ENCODE peak calls at places on chromosomes 11 and 22, in seven cellular contexts. B, O, F, V, J, U and Q are unnamed samples.

GRCh38 chr11:20125927-20126326 is 34.3 kb downstream of the DBX1 start:
- DNase-seq in B (no peak), O (no peak), F (no peak), V (no peak), J (no peak), U (peak), Q (no peak)

GRCh38 chr22:31496735-31497146 is 405 bp downstream of the SFI1 start:
- DNase-seq in B (no peak), O (no peak), F (no peak), V (no peak), J (peak), U (no peak), Q (no peak)

GRCh38 chr11:46338988-46339666 is 8.1 kb upstream of the DGKZ start:
- DNase-seq in B (no peak), O (no peak), F (no peak), V (no peak), J (no peak), U (no peak), Q (no peak)

GRCh38 chr11:68727783-68728182 is 23.5 kb downstream of the TESMIN start:
- DNase-seq in B (no peak), O (no peak), F (no peak), V (no peak), J (no peak), U (no peak), Q (no peak)

GRCh38 chr11:64598797-64599697 is 8.0 kb downstream of the SLC22A12 start:
- DNase-seq in B (no peak), O (no peak), F (no peak), V (no peak), J (no peak), U (no peak), Q (no peak)

GRCh38 chr11:68437927-68438657 is 22.5 kb upstream of the PPP6R3 start:
- DNase-seq in B (no peak), O (no peak), F (no peak), V (no peak), J (no peak), U (no peak), Q (no peak)

GRCh38 chr11:32334822-32335221 is 100.5 kb downstream of the WT1 start:
- DNase-seq in B (no peak), O (no peak), F (no peak), V (no peak), J (no peak), U (no peak), Q (no peak)

GRCh38 chr11:120500414-120500936 is 11.1 kb upstream of the GRIK4 start:
- DNase-seq in B (no peak), O (no peak), F (no peak), V (no peak), J (no peak), U (no peak), Q (no peak)

GRCh38 chr22:36522662-36523061 is 6.3 kb downstream of the EIF3D start:
- DNase-seq in B (no peak), O (no peak), F (no peak), V (no peak), J (no peak), U (no peak), Q (no peak)

GRCh38 chr11:85137597-85137996 is 489.5 kb downstream of the DLG2 start:
- DNase-seq in B (no peak), O (no peak), F (no peak), V (no peak), J (no peak), U (no peak), Q (no peak)

GRCh38 chr11:58334708-58335107 is 24.2 kb downstream of the OR5B17 start:
- DNase-seq in B (no peak), O (no peak), F (no peak), V (no peak), J (no peak), U (peak), Q (peak)

GRCh38 chr11:62502030-62502730 is 44.4 kb downstream of the AHNAK start:
- DNase-seq in B (no peak), O (no peak), F (no peak), V (no peak), J (no peak), U (no peak), Q (no peak)

GRCh38 chr22:49411236-49411635 is 416.4 kb downstream of the BRD1 start:
- DNase-seq in B (no peak), O (no peak), F (no peak), V (no peak), J (no peak), U (no peak), Q (no peak)

GRCh38 chr11:112652786-112653390 is 308.3 kb upstream of the NCAM1 start:
- DNase-seq in B (no peak), O (no peak), F (peak), V (no peak), J (no peak), U (no peak), Q (peak)

GRCh38 chr22:50506611-50507420 is 686 bp downstream of the LMF2 start:
- DNase-seq in B (no peak), O (no peak), F (no peak), V (no peak), J (no peak), U (no peak), Q (no peak)

GRCh38 chr11:68855205-68855978 is 13.7 kb upstream of the CPT1A start:
- DNase-seq in B (no peak), O (no peak), F (no peak), V (no peak), J (no peak), U (no peak), Q (no peak)

GRCh38 chr11:44484211-44484610 is 81.3 kb upstream of the CD82 start:
- DNase-seq in B (peak), O (peak), F (no peak), V (no peak), J (peak), U (no peak), Q (no peak)

GRCh38 chr22:27137809-27138400 is 480.5 kb downstream of the MIAT start:
- DNase-seq in B (no peak), O (peak), F (no peak), V (no peak), J (no peak), U (no peak), Q (no peak)

GRCh38 chr22:32331236-32331917 is 26.3 kb upstream of the RFPL3 start:
- DNase-seq in B (no peak), O (no peak), F (no peak), V (peak), J (no peak), U (no peak), Q (no peak)

GRCh38 chr11:65613091-65613928 is 711 bp downstream of the MAP3K11 start:
- DNase-seq in B (no peak), O (no peak), F (no peak), V (peak), J (peak), U (no peak), Q (no peak)

GRCh38 chr11:85779956-85780640 is 30.8 kb downstream of the SYTL2 start:
- DNase-seq in B (no peak), O (no peak), F (no peak), V (no peak), J (no peak), U (no peak), Q (no peak)

GRCh38 chr11:64340671-64341335 is 799 bp downstream of the CCDC88B start:
- DNase-seq in B (peak), O (peak), F (no peak), V (peak), J (peak), U (no peak), Q (no peak)

GRCh38 chr11:71060358-71060757 is 192.0 kb downstream of the SHANK2 start:
- DNase-seq in B (no peak), O (no peak), F (no peak), V (no peak), J (no peak), U (no peak), Q (no peak)

GRCh38 chr11:71064183-71064582 is 188.2 kb downstream of the SHANK2 start:
- DNase-seq in B (no peak), O (no peak), F (no peak), V (no peak), J (no peak), U (no peak), Q (no peak)

GRCh38 chr11:71063129-71063528 is 189.2 kb downstream of the SHANK2 start:
- DNase-seq in B (no peak), O (no peak), F (no peak), V (no peak), J (no peak), U (no peak), Q (no peak)

GRCh38 chr11:71059662-71060061 is 192.7 kb downstream of the SHANK2 start:
- DNase-seq in B (no peak), O (no peak), F (no peak), V (no peak), J (no peak), U (no peak), Q (no peak)

DNA sequence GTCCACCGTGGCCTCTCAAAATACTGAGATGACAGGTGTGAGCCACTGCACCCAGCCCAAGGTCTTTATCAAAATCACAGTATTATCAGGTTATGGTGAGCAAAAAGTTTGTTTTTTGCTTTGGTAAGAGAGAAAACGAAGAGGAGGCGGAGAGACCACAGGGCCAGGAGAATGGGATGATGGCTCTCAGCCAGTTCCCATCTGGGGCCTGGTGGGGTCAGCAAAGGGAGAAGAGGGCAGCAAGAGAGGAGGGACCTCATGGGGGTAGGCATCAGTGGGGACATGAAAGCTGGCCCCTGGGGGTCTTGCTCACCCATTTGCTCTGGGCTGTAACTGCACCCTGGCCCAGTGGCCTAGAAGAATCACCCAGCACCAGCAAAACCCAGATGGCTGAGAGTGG is 190.2 kb downstream of the SHANK2 start:
- DNase-seq in B (no peak), O (peak), F (no peak), V (no peak), J (no peak), U (no peak), Q (no peak)
- TF ChIP-seq CTCF in B (no peak), O (peak), F (no peak), V (no peak), J (peak), U (no peak), Q (no peak)

DNA sequence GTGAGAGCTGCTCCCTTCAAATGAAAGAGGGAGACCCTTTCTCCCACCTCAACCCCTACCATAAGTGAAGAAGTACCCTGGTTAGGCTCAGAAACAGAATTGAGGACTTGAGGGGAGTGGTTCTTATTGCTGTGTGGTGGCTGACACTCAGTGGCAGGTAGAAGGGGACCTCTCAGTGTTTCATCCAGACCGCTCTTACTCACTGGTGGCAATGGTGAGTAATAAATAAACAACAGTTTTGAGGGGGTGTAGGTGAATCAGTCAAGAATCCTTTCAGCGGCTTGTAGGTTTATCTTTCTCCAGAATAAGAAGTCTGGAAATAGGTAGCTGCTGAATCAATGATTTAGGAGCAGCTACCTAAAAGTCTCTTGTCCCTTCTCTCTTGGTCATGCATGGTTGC is 403.4 kb upstream of the B3GAT1 start:
- DNase-seq in B (no peak), O (no peak), F (no peak), V (no peak), J (no peak), U (no peak), Q (no peak)
- TF ChIP-seq CTCF in B (no peak), O (no peak), F (no peak), V (no peak), J (no peak), U (no peak), Q (no peak)

DNA sequence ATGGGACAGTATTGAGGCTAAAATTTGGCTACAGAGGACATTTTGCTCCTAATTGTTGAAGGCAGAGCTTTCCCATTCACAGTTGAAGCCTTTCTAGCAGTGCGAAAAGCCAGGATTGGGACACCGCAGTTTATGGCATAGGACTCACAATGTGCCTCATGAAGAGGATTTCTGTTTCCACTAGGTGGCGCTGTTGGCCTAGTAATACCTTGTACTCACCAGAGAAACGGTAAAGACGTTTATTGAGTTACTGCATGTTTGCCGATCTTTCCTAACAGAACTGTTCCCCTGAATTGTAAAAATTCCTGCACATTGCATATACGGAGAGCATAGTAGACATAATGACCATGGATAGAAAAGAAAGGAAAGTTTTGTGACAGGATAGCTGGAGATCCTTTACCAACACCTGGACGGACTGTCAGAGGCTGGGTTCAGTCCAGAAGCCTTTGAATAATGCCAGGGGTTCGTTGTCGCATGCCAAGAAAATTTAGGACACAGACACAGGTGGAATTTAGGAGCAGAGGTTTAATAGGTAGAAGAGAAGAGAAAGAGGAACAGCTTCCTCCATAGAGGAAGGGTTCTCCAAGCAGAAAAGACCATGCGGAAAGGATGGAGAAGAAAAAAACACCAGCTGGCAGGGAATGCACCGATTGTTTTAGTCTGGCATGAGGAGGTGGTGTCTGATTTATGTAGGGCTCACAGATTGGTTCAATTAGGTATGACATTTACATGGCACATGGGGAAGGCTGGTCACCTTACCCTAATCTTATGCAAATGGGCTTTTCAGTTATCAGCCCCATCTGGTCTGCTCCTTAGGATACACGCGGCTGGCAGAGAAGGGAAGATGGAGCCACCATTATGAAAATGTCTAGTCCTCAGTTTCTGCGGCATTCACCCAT is 10.8 kb upstream of the OR51D1 start:
- DNase-seq in B (peak), O (peak), F (peak), V (peak), J (peak), U (peak), Q (peak)
- TF ChIP-seq CTCF in B (peak), O (peak), F (peak), V (peak), J (peak), U (peak), Q (peak)

GRCh38 chr11:14566331-14567063 is 46.3 kb upstream of the PSMA1 start:
- DNase-seq in B (no peak), O (no peak), F (no peak), V (no peak), J (no peak), U (no peak), Q (no peak)
- TF ChIP-seq CTCF in B (no peak), O (no peak), F (no peak), V (no peak), J (no peak), U (no peak), Q (no peak)

GRCh38 chr11:116109228-116109627 is 605.0 kb upstream of the CADM1 start:
- DNase-seq in B (no peak), O (no peak), F (no peak), V (no peak), J (no peak), U (no peak), Q (peak)
- TF ChIP-seq CTCF in B (no peak), O (no peak), F (no peak), V (no peak), J (no peak), U (no peak), Q (no peak)